ENCODE peak calls at places on chromosomes 2 and 18, in nine cellular contexts. One of them, this sample, is unnamed.
A peak's percentile ranks its signal among the peaks of the same experiment; 100 is the strongest.

GRCh38 chr2:42117182-42117579 is 52.0 kb upstream of the EML4 start:
- DNase-seq in AG10803: no peak
- DNase-seq in fibroblast of villous mesenchyme: no peak
- DNase-seq in kidney epithelial cell: no peak
- DNase-seq in thyroid gland: no peak
- DNase-seq in psoas muscle: no peak
- DNase-seq in AG09309: no peak
- DNase-seq in cardiac muscle cell: no peak
- DNase-seq in fibroblast of pulmonary artery: no peak
- DNase-seq in this sample: no peak

GRCh38 chr18:36468161-36468560 is 170.6 kb downstream of the FHOD3 start:
- DNase-seq in kidney epithelial cell: no peak
- DNase-seq in AG10803: no peak
- DNase-seq in cardiac muscle cell: peak; percentile 92
- DNase-seq in fibroblast of villous mesenchyme: no peak
- DNase-seq in psoas muscle: no peak
- DNase-seq in AG09309: no peak
- DNase-seq in fibroblast of pulmonary artery: no peak
- DNase-seq in thyroid gland: no peak
- DNase-seq in this sample: no peak

GRCh38 chr2:8440029-8440778 is 241.7 kb upstream of the ID2 start:
- DNase-seq in cardiac muscle cell: no peak
- DNase-seq in kidney epithelial cell: no peak
- DNase-seq in fibroblast of villous mesenchyme: no peak
- DNase-seq in AG09309: no peak
- DNase-seq in thyroid gland: no peak
- DNase-seq in fibroblast of pulmonary artery: no peak
- DNase-seq in psoas muscle: no peak
- DNase-seq in AG10803: no peak
- DNase-seq in this sample: no peak

GRCh38 chr2:98637401-98638144 is 29.2 kb downstream of the UNC50 start:
- DNase-seq in AG09309: no peak
- DNase-seq in fibroblast of pulmonary artery: no peak
- DNase-seq in kidney epithelial cell: no peak
- DNase-seq in fibroblast of villous mesenchyme: no peak
- DNase-seq in cardiac muscle cell: no peak
- DNase-seq in psoas muscle: no peak
- DNase-seq in AG10803: no peak
- DNase-seq in thyroid gland: no peak
- DNase-seq in this sample: no peak

GRCh38 chr2:6880200-6880733 is 2.7 kb downstream of the RSAD2 start:
- DNase-seq in psoas muscle: no peak
- DNase-seq in fibroblast of pulmonary artery: no peak
- DNase-seq in AG10803: no peak
- DNase-seq in cardiac muscle cell: no peak
- DNase-seq in thyroid gland: no peak
- DNase-seq in fibroblast of villous mesenchyme: no peak
- DNase-seq in AG09309: no peak
- DNase-seq in kidney epithelial cell: no peak
- DNase-seq in this sample: no peak

GRCh38 chr2:36404312-36404711 is 48.7 kb downstream of the CRIM1 start:
- DNase-seq in psoas muscle: no peak
- DNase-seq in AG09309: no peak
- DNase-seq in AG10803: no peak
- DNase-seq in fibroblast of villous mesenchyme: peak; percentile 29
- DNase-seq in cardiac muscle cell: no peak
- DNase-seq in fibroblast of pulmonary artery: no peak
- DNase-seq in kidney epithelial cell: peak; percentile 71
- DNase-seq in thyroid gland: no peak
- DNase-seq in this sample: no peak

GRCh38 chr2:214575030-214575949 is 164.4 kb downstream of the VWC2L start:
- DNase-seq in fibroblast of villous mesenchyme: no peak
- DNase-seq in fibroblast of pulmonary artery: no peak
- DNase-seq in cardiac muscle cell: no peak
- DNase-seq in AG10803: no peak
- DNase-seq in psoas muscle: no peak
- DNase-seq in AG09309: no peak
- DNase-seq in thyroid gland: no peak
- DNase-seq in kidney epithelial cell: no peak
- DNase-seq in this sample: no peak

GRCh38 chr2:241984271-241984655 is 114.7 kb downstream of the RTP5 start:
- DNase-seq in fibroblast of pulmonary artery: no peak
- DNase-seq in cardiac muscle cell: no peak
- DNase-seq in kidney epithelial cell: no peak
- DNase-seq in thyroid gland: no peak
- DNase-seq in AG10803: no peak
- DNase-seq in psoas muscle: no peak
- DNase-seq in fibroblast of villous mesenchyme: no peak
- DNase-seq in AG09309: no peak
- DNase-seq in this sample: no peak

GRCh38 chr2:162153608-162154224 is 1.7 kb upstream of the GCG start:
- DNase-seq in thyroid gland: peak; percentile 50
- DNase-seq in cardiac muscle cell: peak; percentile 73
- DNase-seq in kidney epithelial cell: peak; percentile 23
- DNase-seq in psoas muscle: no peak
- DNase-seq in AG10803: peak; percentile 41
- DNase-seq in fibroblast of villous mesenchyme: peak; percentile 63
- DNase-seq in AG09309: peak; percentile 4
- DNase-seq in fibroblast of pulmonary artery: peak; percentile 65
- DNase-seq in this sample: no peak
- TF ChIP-seq CTCF in thyroid gland: no peak
- TF ChIP-seq CTCF in cardiac muscle cell: peak; percentile 61
- TF ChIP-seq CTCF in kidney epithelial cell: peak; percentile 90
- TF ChIP-seq CTCF in psoas muscle: peak; percentile 28
- TF ChIP-seq CTCF in AG10803: peak; percentile 72
- TF ChIP-seq CTCF in fibroblast of villous mesenchyme: peak; percentile 86
- TF ChIP-seq CTCF in AG09309: peak; percentile 64
- TF ChIP-seq CTCF in fibroblast of pulmonary artery: peak; percentile 68
- TF ChIP-seq CTCF in this sample: peak; percentile 70

GRCh38 chr18:25953111-25953510 is 137.3 kb downstream of the SS18 start:
- DNase-seq in psoas muscle: no peak
- DNase-seq in thyroid gland: no peak
- DNase-seq in AG10803: no peak
- DNase-seq in cardiac muscle cell: no peak
- DNase-seq in AG09309: no peak
- DNase-seq in fibroblast of pulmonary artery: no peak
- DNase-seq in kidney epithelial cell: no peak
- DNase-seq in fibroblast of villous mesenchyme: no peak
- DNase-seq in this sample: no peak
- H3K4me3 ChIP-seq in psoas muscle: no peak overlapping the region
- H3K4me3 ChIP-seq in thyroid gland: no peak overlapping the region
- H3K4me3 ChIP-seq in AG10803: no peak overlapping the region
- H3K4me3 ChIP-seq in cardiac muscle cell: no peak overlapping the region
- H3K4me3 ChIP-seq in AG09309: no peak overlapping the region
- H3K4me3 ChIP-seq in fibroblast of pulmonary artery: no peak overlapping the region
- H3K4me3 ChIP-seq in kidney epithelial cell: no peak overlapping the region
- H3K4me3 ChIP-seq in fibroblast of villous mesenchyme: no peak overlapping the region
- H3K4me3 ChIP-seq in this sample: no peak overlapping the region

GRCh38 chr2:78677774-78678173 is 347.7 kb upstream of the REG3G start:
- DNase-seq in fibroblast of villous mesenchyme: no peak
- DNase-seq in fibroblast of pulmonary artery: no peak
- DNase-seq in kidney epithelial cell: no peak
- DNase-seq in thyroid gland: no peak
- DNase-seq in cardiac muscle cell: no peak
- DNase-seq in AG10803: no peak
- DNase-seq in AG09309: no peak
- DNase-seq in psoas muscle: no peak
- DNase-seq in this sample: no peak
- TF ChIP-seq CTCF in fibroblast of villous mesenchyme: no peak
- TF ChIP-seq CTCF in fibroblast of pulmonary artery: no peak
- TF ChIP-seq CTCF in kidney epithelial cell: no peak
- TF ChIP-seq CTCF in thyroid gland: no peak
- TF ChIP-seq CTCF in cardiac muscle cell: no peak
- TF ChIP-seq CTCF in AG10803: no peak
- TF ChIP-seq CTCF in AG09309: no peak
- TF ChIP-seq CTCF in psoas muscle: no peak
- TF ChIP-seq CTCF in this sample: no peak

GRCh38 chr2:230985519-230986231 is 10.2 kb upstream of the SPATA3 start:
- DNase-seq in AG09309: no peak
- DNase-seq in AG10803: no peak
- DNase-seq in kidney epithelial cell: no peak
- DNase-seq in cardiac muscle cell: no peak
- DNase-seq in fibroblast of villous mesenchyme: no peak
- DNase-seq in fibroblast of pulmonary artery: no peak
- DNase-seq in psoas muscle: no peak
- DNase-seq in thyroid gland: no peak
- DNase-seq in this sample: no peak

GRCh38 chr2:230987137-230988020 is 8.5 kb upstream of the SPATA3 start:
- DNase-seq in AG10803: peak; percentile 56
- DNase-seq in kidney epithelial cell: no peak
- DNase-seq in cardiac muscle cell: peak; percentile 86
- DNase-seq in AG09309: no peak
- DNase-seq in fibroblast of pulmonary artery: peak; percentile 66
- DNase-seq in psoas muscle: peak; percentile 89
- DNase-seq in thyroid gland: peak; percentile 82
- DNase-seq in fibroblast of villous mesenchyme: peak; percentile 61
- DNase-seq in this sample: no peak

GRCh38 chr2:230983566-230983965 is 12.4 kb upstream of the SPATA3 start:
- DNase-seq in fibroblast of pulmonary artery: no peak
- DNase-seq in psoas muscle: no peak
- DNase-seq in kidney epithelial cell: no peak
- DNase-seq in thyroid gland: no peak
- DNase-seq in fibroblast of villous mesenchyme: no peak
- DNase-seq in AG10803: no peak
- DNase-seq in cardiac muscle cell: no peak
- DNase-seq in AG09309: no peak
- DNase-seq in this sample: no peak

GRCh38 chr2:230989731-230990130 is 6.2 kb upstream of the SPATA3 start:
- DNase-seq in AG09309: no peak
- DNase-seq in fibroblast of villous mesenchyme: no peak
- DNase-seq in cardiac muscle cell: no peak
- DNase-seq in AG10803: no peak
- DNase-seq in kidney epithelial cell: no peak
- DNase-seq in fibroblast of pulmonary artery: no peak
- DNase-seq in psoas muscle: no peak
- DNase-seq in thyroid gland: no peak
- DNase-seq in this sample: no peak

DNA sequence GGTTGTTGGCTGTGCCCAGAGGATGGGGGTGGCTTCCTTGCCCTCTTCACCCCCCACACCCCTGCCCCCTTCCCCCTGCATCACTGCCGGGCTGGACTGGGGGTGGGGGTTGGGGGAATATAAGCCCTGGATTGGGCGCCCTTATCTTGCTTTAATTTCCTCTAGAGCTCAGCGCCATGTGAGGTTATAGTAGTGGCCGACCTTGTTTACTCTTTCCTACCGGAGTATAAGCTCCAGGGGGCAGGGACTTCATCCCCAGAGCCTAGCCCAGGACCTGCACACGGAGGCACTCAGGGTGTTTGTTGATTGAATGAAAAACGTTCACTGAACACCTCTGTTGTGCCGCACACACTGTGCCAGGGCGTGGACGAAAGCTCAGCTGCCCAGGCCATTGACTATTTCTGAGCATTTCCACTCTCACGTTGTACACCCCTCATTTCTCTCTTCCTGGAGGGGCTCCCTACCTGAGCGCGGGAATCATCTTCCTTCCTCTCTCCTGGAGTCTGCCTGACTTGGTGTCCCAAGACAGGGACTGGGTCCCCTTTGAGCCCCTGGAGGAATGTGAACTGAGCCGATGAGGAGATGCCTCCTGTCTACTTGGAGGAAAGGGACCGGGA is 9.3 kb upstream of the SPATA3 start:
- DNase-seq in kidney epithelial cell: no peak
- DNase-seq in AG10803: no peak
- DNase-seq in fibroblast of pulmonary artery: no peak
- DNase-seq in AG09309: no peak
- DNase-seq in fibroblast of villous mesenchyme: no peak
- DNase-seq in cardiac muscle cell: no peak
- DNase-seq in thyroid gland: no peak
- DNase-seq in psoas muscle: no peak
- DNase-seq in this sample: no peak
- H3K4me3 ChIP-seq in kidney epithelial cell: peak overlapping the region; percentile 29
- H3K4me3 ChIP-seq in AG10803: peak overlapping the region; percentile 50
- H3K4me3 ChIP-seq in fibroblast of pulmonary artery: peak overlapping the region; percentile 42
- H3K4me3 ChIP-seq in AG09309: peak overlapping the region; percentile 34
- H3K4me3 ChIP-seq in fibroblast of villous mesenchyme: peak overlapping the region; percentile 43
- H3K4me3 ChIP-seq in cardiac muscle cell: peak overlapping the region; percentile 19
- H3K4me3 ChIP-seq in thyroid gland: no peak overlapping the region
- H3K4me3 ChIP-seq in psoas muscle: peak overlapping the region; percentile 54
- H3K4me3 ChIP-seq in this sample: peak overlapping the region; percentile 52

DNA sequence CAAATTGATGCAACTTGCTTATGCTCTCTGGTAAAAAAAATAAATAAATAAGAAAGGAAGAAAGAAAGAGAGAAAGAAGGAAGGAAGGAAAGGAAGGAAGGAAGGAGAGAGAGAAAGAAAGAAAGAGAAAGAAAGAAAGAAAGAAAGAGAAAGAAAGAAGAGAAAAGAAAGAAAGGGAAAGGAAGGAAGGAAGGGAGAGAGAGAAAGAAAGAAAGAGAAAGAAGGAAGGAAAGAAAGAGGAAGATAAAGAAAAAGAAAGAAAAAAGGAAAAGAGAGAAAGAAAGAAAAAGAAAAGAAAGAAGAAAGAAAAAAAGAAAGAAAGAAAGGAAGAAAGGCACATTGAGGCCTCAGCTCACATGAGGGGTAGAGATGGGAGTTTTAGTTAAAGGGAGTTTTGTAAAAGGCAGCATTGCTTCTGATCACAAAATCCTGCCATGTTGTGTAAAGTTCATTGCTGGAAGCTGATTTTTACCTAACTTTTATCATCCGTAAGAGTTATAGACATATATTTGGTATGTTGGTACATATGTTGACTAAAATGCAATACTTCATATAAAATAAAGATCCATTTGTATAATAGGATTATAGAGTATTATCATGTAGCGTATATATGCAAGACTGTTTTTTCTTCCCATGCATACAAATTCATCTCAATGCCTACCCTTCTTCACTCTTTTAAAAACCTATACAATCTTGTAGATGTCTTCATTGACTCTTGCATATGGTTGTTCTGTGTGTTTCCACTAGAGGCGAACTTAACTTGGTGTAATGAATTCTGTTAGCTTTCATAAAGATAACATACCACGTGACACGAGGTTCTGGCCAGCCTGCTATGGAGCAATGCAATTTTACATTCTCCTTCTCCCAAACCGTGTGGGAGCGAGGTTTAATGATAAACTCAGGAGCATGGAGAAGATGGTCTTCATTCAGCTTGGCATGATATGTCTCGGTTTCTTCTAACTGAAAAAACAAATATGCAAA is 32.8 kb downstream of the MYOM1 start:
- DNase-seq in kidney epithelial cell: no peak
- DNase-seq in AG10803: no peak
- DNase-seq in thyroid gland: no peak
- DNase-seq in fibroblast of villous mesenchyme: peak; percentile 69
- DNase-seq in fibroblast of pulmonary artery: peak; percentile 57
- DNase-seq in psoas muscle: no peak
- DNase-seq in AG09309: no peak
- DNase-seq in cardiac muscle cell: peak; percentile 18
- DNase-seq in this sample: no peak
- TF ChIP-seq CTCF in kidney epithelial cell: no peak
- TF ChIP-seq CTCF in AG10803: no peak
- TF ChIP-seq CTCF in thyroid gland: no peak
- TF ChIP-seq CTCF in fibroblast of villous mesenchyme: peak; percentile 40
- TF ChIP-seq CTCF in fibroblast of pulmonary artery: peak; percentile 33
- TF ChIP-seq CTCF in psoas muscle: peak; percentile 9
- TF ChIP-seq CTCF in AG09309: no peak
- TF ChIP-seq CTCF in cardiac muscle cell: peak; percentile 44
- TF ChIP-seq CTCF in this sample: no peak

This sample was measured in AG04449.